ENCODE peak calls at places on chromosomes 6 and 20, in four cellular contexts. One of them, this sample, is unnamed.

GRCh38 chr20:12072945-12073245 is 155.2 kb downstream of the BTBD3 start:
- DNase-seq in activated B cell treated with CpG ODN at 0.5 μM for 24 hours: no peak
- DNase-seq in fibroblast of the aortic adventitia: peak
- DNase-seq in HCT116: no peak
- DNase-seq in this sample: no peak

GRCh38 chr6:144162977-144163376 is 12.7 kb downstream of the STX11 start:
- DNase-seq in HCT116: no peak
- DNase-seq in activated B cell treated with CpG ODN at 0.5 μM for 24 hours: no peak
- DNase-seq in fibroblast of the aortic adventitia: no peak
- DNase-seq in this sample: no peak

GRCh38 chr6:21800948-21801438 is 207.4 kb downstream of the SOX4 start:
- DNase-seq in HCT116: no peak
- DNase-seq in fibroblast of the aortic adventitia: no peak
- DNase-seq in activated B cell treated with CpG ODN at 0.5 μM for 24 hours: no peak
- DNase-seq in this sample: no peak

GRCh38 chr6:26553739-26554668 is 15.8 kb downstream of the HMGN4 start:
- DNase-seq in activated B cell treated with CpG ODN at 0.5 μM for 24 hours: peak
- DNase-seq in HCT116: peak
- DNase-seq in fibroblast of the aortic adventitia: peak
- DNase-seq in this sample: peak

GRCh38 chr6:169844946-169845345 is 93.5 kb downstream of the ERMARD start:
- DNase-seq in activated B cell treated with CpG ODN at 0.5 μM for 24 hours: peak
- DNase-seq in fibroblast of the aortic adventitia: no peak
- DNase-seq in HCT116: no peak
- DNase-seq in this sample: no peak

GRCh38 chr6:38420207-38420606 is 219.5 kb downstream of the BTBD9 start:
- DNase-seq in fibroblast of the aortic adventitia: no peak
- DNase-seq in HCT116: no peak
- DNase-seq in activated B cell treated with CpG ODN at 0.5 μM for 24 hours: no peak
- DNase-seq in this sample: no peak

GRCh38 chr6:8335371-8335770 is 100.0 kb downstream of the SLC35B3 start:
- DNase-seq in activated B cell treated with CpG ODN at 0.5 μM for 24 hours: no peak
- DNase-seq in fibroblast of the aortic adventitia: no peak
- DNase-seq in HCT116: no peak
- DNase-seq in this sample: no peak

GRCh38 chr6:158621694-158622544 is 22.6 kb downstream of the DYNLT1 start:
- DNase-seq in activated B cell treated with CpG ODN at 0.5 μM for 24 hours: no peak
- DNase-seq in fibroblast of the aortic adventitia: no peak
- DNase-seq in HCT116: no peak
- DNase-seq in this sample: no peak

GRCh38 chr6:44386364-44386928 is 1.1 kb upstream of the CDC5L start:
- DNase-seq in fibroblast of the aortic adventitia: peak
- DNase-seq in activated B cell treated with CpG ODN at 0.5 μM for 24 hours: no peak
- DNase-seq in HCT116: no peak
- DNase-seq in this sample: no peak

GRCh38 chr6:150169609-150170008 is 26.8 kb downstream of the PPP1R14C start:
- DNase-seq in HCT116: peak
- DNase-seq in activated B cell treated with CpG ODN at 0.5 μM for 24 hours: no peak
- DNase-seq in fibroblast of the aortic adventitia: peak
- DNase-seq in this sample: no peak

GRCh38 chr6:7243188-7243942 is 69.6 kb downstream of the SSR1 start:
- DNase-seq in fibroblast of the aortic adventitia: peak
- DNase-seq in HCT116: peak
- DNase-seq in activated B cell treated with CpG ODN at 0.5 μM for 24 hours: no peak
- DNase-seq in this sample: peak

GRCh38 chr6:14921170-14921569 is 324.7 kb upstream of the JARID2 start:
- DNase-seq in HCT116: no peak
- DNase-seq in activated B cell treated with CpG ODN at 0.5 μM for 24 hours: no peak
- DNase-seq in fibroblast of the aortic adventitia: no peak
- DNase-seq in this sample: peak

GRCh38 chr6:5294392-5295211 is 33.3 kb downstream of the FARS2 start:
- DNase-seq in fibroblast of the aortic adventitia: no peak
- DNase-seq in HCT116: no peak
- DNase-seq in activated B cell treated with CpG ODN at 0.5 μM for 24 hours: no peak
- DNase-seq in this sample: no peak

GRCh38 chr6:118468682-118469465 is 79.2 kb upstream of the PLN start:
- DNase-seq in activated B cell treated with CpG ODN at 0.5 μM for 24 hours: no peak
- DNase-seq in fibroblast of the aortic adventitia: no peak
- DNase-seq in HCT116: no peak
- DNase-seq in this sample: no peak

GRCh38 chr20:4076671-4077070 is 61.3 kb upstream of the RNF24 start:
- DNase-seq in HCT116: peak
- DNase-seq in activated B cell treated with CpG ODN at 0.5 μM for 24 hours: no peak
- DNase-seq in fibroblast of the aortic adventitia: peak
- DNase-seq in this sample: no peak

GRCh38 chr20:19881080-19881840 is 123.2 kb downstream of the RIN2 start:
- DNase-seq in activated B cell treated with CpG ODN at 0.5 μM for 24 hours: no peak
- DNase-seq in HCT116: no peak
- DNase-seq in fibroblast of the aortic adventitia: no peak
- DNase-seq in this sample: no peak

GRCh38 chr20:54630582-54630981 is 155.2 kb downstream of the DOK5 start:
- DNase-seq in fibroblast of the aortic adventitia: no peak
- DNase-seq in HCT116: no peak
- DNase-seq in activated B cell treated with CpG ODN at 0.5 μM for 24 hours: no peak
- DNase-seq in this sample: no peak

GRCh38 chr20:40848530-40848929 is 159.5 kb upstream of the MAFB start:
- DNase-seq in activated B cell treated with CpG ODN at 0.5 μM for 24 hours: no peak
- DNase-seq in fibroblast of the aortic adventitia: no peak
- DNase-seq in HCT116: no peak
- DNase-seq in this sample: no peak

GRCh38 chr6:168583821-168584220 is 142.8 kb downstream of the SMOC2 start:
- DNase-seq in fibroblast of the aortic adventitia: no peak
- DNase-seq in activated B cell treated with CpG ODN at 0.5 μM for 24 hours: no peak
- DNase-seq in HCT116: no peak
- DNase-seq in this sample: no peak

GRCh38 chr6:69719602-69720193 is 77.1 kb downstream of the LMBRD1 start:
- DNase-seq in activated B cell treated with CpG ODN at 0.5 μM for 24 hours: no peak
- DNase-seq in HCT116: peak
- DNase-seq in fibroblast of the aortic adventitia: peak
- DNase-seq in this sample: no peak

GRCh38 chr6:80638222-80639055 is 532.0 kb downstream of the BCKDHB start:
- DNase-seq in activated B cell treated with CpG ODN at 0.5 μM for 24 hours: no peak
- DNase-seq in HCT116: peak
- DNase-seq in fibroblast of the aortic adventitia: peak
- DNase-seq in this sample: no peak

GRCh38 chr6:45049188-45049843 is 278.8 kb upstream of the RUNX2 start:
- DNase-seq in fibroblast of the aortic adventitia: no peak
- DNase-seq in activated B cell treated with CpG ODN at 0.5 μM for 24 hours: no peak
- DNase-seq in HCT116: no peak
- DNase-seq in this sample: no peak

GRCh38 chr6:16712250-16712930 is 48.9 kb downstream of the ATXN1 start:
- DNase-seq in activated B cell treated with CpG ODN at 0.5 μM for 24 hours: no peak
- DNase-seq in HCT116: no peak
- DNase-seq in fibroblast of the aortic adventitia: peak
- DNase-seq in this sample: no peak

GRCh38 chr6:118746100-118746874 is 94.9 kb upstream of the CEP85L start:
- DNase-seq in activated B cell treated with CpG ODN at 0.5 μM for 24 hours: no peak
- DNase-seq in fibroblast of the aortic adventitia: no peak
- DNase-seq in HCT116: no peak
- DNase-seq in this sample: no peak

GRCh38 chr6:136405410-136406029 is 115.9 kb upstream of the BCLAF1 start:
- DNase-seq in fibroblast of the aortic adventitia: no peak
- DNase-seq in HCT116: no peak
- DNase-seq in activated B cell treated with CpG ODN at 0.5 μM for 24 hours: no peak
- DNase-seq in this sample: no peak

GRCh38 chr6:70857387-70858077 is 99.3 kb downstream of the B3GAT2 start:
- DNase-seq in activated B cell treated with CpG ODN at 0.5 μM for 24 hours: no peak
- DNase-seq in fibroblast of the aortic adventitia: no peak
- DNase-seq in HCT116: no peak
- DNase-seq in this sample: no peak

GRCh38 chr6:1832844-1833787 is 223.4 kb downstream of the FOXC1 start:
- DNase-seq in HCT116: no peak
- DNase-seq in fibroblast of the aortic adventitia: no peak
- DNase-seq in activated B cell treated with CpG ODN at 0.5 μM for 24 hours: no peak
- DNase-seq in this sample: no peak

GRCh38 chr6:138953451-138953850 is 34.6 kb downstream of the REPS1 start:
- DNase-seq in fibroblast of the aortic adventitia: peak
- DNase-seq in HCT116: no peak
- DNase-seq in activated B cell treated with CpG ODN at 0.5 μM for 24 hours: no peak
- DNase-seq in this sample: no peak

GRCh38 chr6:138945354-138945753 is 42.7 kb downstream of the REPS1 start:
- DNase-seq in activated B cell treated with CpG ODN at 0.5 μM for 24 hours: no peak
- DNase-seq in HCT116: no peak
- DNase-seq in fibroblast of the aortic adventitia: no peak
- DNase-seq in this sample: no peak

GRCh38 chr6:138948028-138948427 is 40.0 kb downstream of the REPS1 start:
- DNase-seq in HCT116: no peak
- DNase-seq in fibroblast of the aortic adventitia: no peak
- DNase-seq in activated B cell treated with CpG ODN at 0.5 μM for 24 hours: no peak
- DNase-seq in this sample: no peak

GRCh38 chr6:138944412-138944811 is 43.6 kb downstream of the REPS1 start:
- DNase-seq in fibroblast of the aortic adventitia: peak
- DNase-seq in activated B cell treated with CpG ODN at 0.5 μM for 24 hours: no peak
- DNase-seq in HCT116: no peak
- DNase-seq in this sample: no peak

DNA sequence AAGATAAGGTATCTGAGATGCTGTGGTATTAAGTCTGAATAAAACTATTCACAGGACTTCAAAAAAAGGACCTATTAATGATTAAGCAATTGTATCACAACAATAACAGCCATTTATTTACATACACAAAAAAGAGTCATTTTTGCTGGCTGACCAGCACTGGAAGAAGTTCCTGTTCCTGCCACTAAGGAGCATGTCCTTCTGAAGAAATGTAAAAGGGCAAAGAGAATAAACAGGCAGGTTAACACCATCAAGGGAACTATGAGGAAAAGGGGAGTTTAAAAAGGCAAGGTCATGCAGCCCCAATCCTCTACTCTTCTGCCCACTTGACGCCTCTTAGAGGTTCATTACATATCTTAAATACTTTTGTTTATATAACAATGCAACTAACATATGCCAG is 39.3 kb downstream of the REPS1 start:
- DNase-seq in HCT116: no peak
- DNase-seq in fibroblast of the aortic adventitia: no peak
- DNase-seq in activated B cell treated with CpG ODN at 0.5 μM for 24 hours: no peak
- DNase-seq in this sample: no peak
- TF ChIP-seq CTCF in HCT116: no peak
- TF ChIP-seq CTCF in fibroblast of the aortic adventitia: peak
- TF ChIP-seq CTCF in activated B cell treated with CpG ODN at 0.5 μM for 24 hours: no peak
- TF ChIP-seq CTCF in this sample: peak

GRCh38 chr6:90107721-90108364 is 188.8 kb downstream of the BACH2 start:
- DNase-seq in fibroblast of the aortic adventitia: no peak
- DNase-seq in activated B cell treated with CpG ODN at 0.5 μM for 24 hours: no peak
- DNase-seq in HCT116: no peak
- DNase-seq in this sample: no peak
- TF ChIP-seq CTCF in fibroblast of the aortic adventitia: no peak
- TF ChIP-seq CTCF in activated B cell treated with CpG ODN at 0.5 μM for 24 hours: no peak
- TF ChIP-seq CTCF in HCT116: no peak
- TF ChIP-seq CTCF in this sample: no peak

DNA sequence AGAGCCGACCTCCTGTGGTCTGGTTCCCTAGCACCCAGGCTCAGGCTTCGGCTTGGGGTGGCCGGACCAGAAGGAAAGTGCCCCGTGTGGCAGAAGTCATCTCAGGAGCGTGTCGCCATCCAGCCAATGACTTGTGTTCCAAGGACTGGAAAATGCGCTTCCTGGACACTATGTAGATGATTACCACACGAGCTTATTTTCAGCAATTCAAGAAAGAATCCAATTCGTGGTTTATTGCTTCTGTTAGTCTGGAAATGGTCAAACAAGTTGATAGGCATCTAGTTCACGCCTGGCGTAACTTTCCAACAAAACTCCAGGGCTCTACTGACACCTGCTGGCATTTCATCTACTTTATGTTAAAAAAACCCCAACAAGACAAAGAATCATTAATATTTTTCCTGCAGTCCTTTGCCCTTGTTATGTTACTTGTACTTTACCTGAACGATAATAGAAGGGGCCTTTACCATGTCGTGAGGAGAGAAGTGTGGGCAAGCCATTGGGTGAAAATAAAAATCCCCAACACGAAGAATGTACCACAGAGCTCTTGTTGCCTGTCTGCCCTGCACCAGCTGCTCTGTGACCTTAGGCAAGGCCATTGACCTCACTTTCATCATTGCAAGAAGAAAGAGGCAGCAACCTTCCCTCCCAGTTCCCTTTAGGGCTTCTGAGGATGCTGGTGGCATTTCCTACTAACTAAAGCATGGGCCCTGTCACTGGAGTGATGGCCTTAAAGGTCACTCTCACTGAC is 154.7 kb upstream of the LAMP5 start:
- DNase-seq in fibroblast of the aortic adventitia: peak
- DNase-seq in activated B cell treated with CpG ODN at 0.5 μM for 24 hours: no peak
- DNase-seq in HCT116: peak
- DNase-seq in this sample: no peak
- TF ChIP-seq CTCF in fibroblast of the aortic adventitia: peak
- TF ChIP-seq CTCF in activated B cell treated with CpG ODN at 0.5 μM for 24 hours: no peak
- TF ChIP-seq CTCF in HCT116: peak
- TF ChIP-seq CTCF in this sample: peak

GRCh38 chr20:44734938-44735337 is 10.7 kb upstream of the KCNK15 start:
- DNase-seq in activated B cell treated with CpG ODN at 0.5 μM for 24 hours: no peak
- DNase-seq in fibroblast of the aortic adventitia: peak
- DNase-seq in HCT116: no peak
- DNase-seq in this sample: no peak
- TF ChIP-seq CTCF in activated B cell treated with CpG ODN at 0.5 μM for 24 hours: no peak
- TF ChIP-seq CTCF in fibroblast of the aortic adventitia: peak
- TF ChIP-seq CTCF in HCT116: no peak
- TF ChIP-seq CTCF in this sample: peak

GRCh38 chr20:57693670-57694329 is 16.0 kb downstream of the PMEPA1 start:
- DNase-seq in HCT116: no peak
- DNase-seq in activated B cell treated with CpG ODN at 0.5 μM for 24 hours: no peak
- DNase-seq in fibroblast of the aortic adventitia: no peak
- DNase-seq in this sample: no peak

GRCh38 chr20:57692393-57692792 is 17.4 kb downstream of the PMEPA1 start:
- DNase-seq in HCT116: no peak
- DNase-seq in activated B cell treated with CpG ODN at 0.5 μM for 24 hours: no peak
- DNase-seq in fibroblast of the aortic adventitia: no peak
- DNase-seq in this sample: no peak

GRCh38 chr20:57694481-57694880 is 15.3 kb downstream of the PMEPA1 start:
- DNase-seq in fibroblast of the aortic adventitia: no peak
- DNase-seq in activated B cell treated with CpG ODN at 0.5 μM for 24 hours: no peak
- DNase-seq in HCT116: no peak
- DNase-seq in this sample: no peak

GRCh38 chr20:57695012-57695411 is 14.8 kb downstream of the PMEPA1 start:
- DNase-seq in activated B cell treated with CpG ODN at 0.5 μM for 24 hours: no peak
- DNase-seq in fibroblast of the aortic adventitia: no peak
- DNase-seq in HCT116: peak
- DNase-seq in this sample: no peak

GRCh38 chr20:57693002-57693582 is 16.7 kb downstream of the PMEPA1 start:
- DNase-seq in fibroblast of the aortic adventitia: no peak
- DNase-seq in activated B cell treated with CpG ODN at 0.5 μM for 24 hours: no peak
- DNase-seq in HCT116: peak
- DNase-seq in this sample: peak
- TF ChIP-seq CTCF in fibroblast of the aortic adventitia: no peak
- TF ChIP-seq CTCF in activated B cell treated with CpG ODN at 0.5 μM for 24 hours: no peak
- TF ChIP-seq CTCF in HCT116: peak
- TF ChIP-seq CTCF in this sample: peak